ENCODE peak calls at places on chromosome 1, in six cellular contexts. C is ovary, H is K562, Q is Peyer's patch, V is thyroid gland, E is uterus. A is an unnamed sample.

GRCh38 chr1:9736241-9736640 is 84.7 kb downstream of the PIK3CD start:
- DNase-seq in Q (no peak), C (no peak), E (no peak), H (no peak), V (no peak), A (no peak)

GRCh38 chr1:22131875-22132486 is 10.9 kb downstream of the WNT4 start:
- DNase-seq in V (peak), C (peak), Q (peak), H (peak), E (no peak), A (peak)

GRCh38 chr1:205827623-205828022 is 14.6 kb upstream of the SLC41A1 start:
- DNase-seq in H (no peak), V (no peak), E (no peak), Q (no peak), C (no peak), A (no peak)

GRCh38 chr1:236063919-236064673 is 794 bp downstream of the NID1 start:
- DNase-seq in V (peak), C (peak), Q (peak), H (no peak), E (peak), A (no peak)

GRCh38 chr1:65197636-65198035 is 49.6 kb downstream of the AK4 start:
- DNase-seq in H (no peak), C (no peak), E (no peak), V (no peak), Q (no peak), A (no peak)

GRCh38 chr1:212606734-212607205 is 1.8 kb upstream of the ATF3 start:
- DNase-seq in V (peak), H (peak), Q (peak), E (peak), C (peak), A (peak)

GRCh38 chr1:52190500-52191252 is 48.8 kb downstream of the ZFYVE9 start:
- DNase-seq in H (no peak), E (no peak), Q (no peak), C (no peak), V (no peak), A (no peak)

GRCh38 chr1:178101654-178102053 is 7.8 kb downstream of the RASAL2 start:
- DNase-seq in Q (no peak), H (no peak), C (no peak), V (no peak), E (no peak), A (no peak)

GRCh38 chr1:228007801-228008341 is 1.1 kb downstream of the WNT3A start:
- DNase-seq in Q (peak), C (no peak), E (peak), V (no peak), H (no peak), A (no peak)

GRCh38 chr1:37549341-37549740 is 4.8 kb downstream of the SNIP1 start:
- DNase-seq in C (no peak), E (no peak), H (no peak), Q (no peak), V (no peak), A (no peak)

GRCh38 chr1:63817152-63817667 is 43.4 kb downstream of the ROR1 start:
- DNase-seq in V (no peak), Q (no peak), H (no peak), C (no peak), E (no peak), A (no peak)

GRCh38 chr1:199808110-199808870 is 219.2 kb upstream of the NR5A2 start:
- DNase-seq in V (no peak), Q (no peak), C (no peak), H (no peak), E (no peak), A (no peak)

DNA sequence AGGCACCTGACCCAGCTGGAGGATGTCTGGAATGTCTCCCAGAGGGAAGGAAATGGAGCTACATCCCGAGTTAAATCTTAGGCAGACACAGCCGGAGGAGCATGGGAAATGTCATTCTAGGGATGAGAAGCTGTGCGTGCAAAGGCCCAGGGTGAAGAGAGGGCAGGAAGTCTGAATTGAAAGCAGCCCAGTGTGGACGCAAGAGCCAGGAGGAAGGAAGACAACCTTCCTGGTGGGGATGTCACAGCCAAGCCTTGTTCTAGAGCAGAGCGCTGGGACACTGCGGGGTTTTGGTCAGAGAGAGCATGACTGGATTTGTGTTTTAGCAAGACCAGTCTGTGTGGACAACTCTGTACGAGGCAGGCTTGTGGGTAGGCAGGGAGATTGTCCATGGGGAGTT is 11.6 kb downstream of the SLC5A9 start:
- DNase-seq in C (no peak), V (no peak), Q (no peak), E (no peak), H (no peak), A (no peak)
- TF ChIP-seq POLR2A in C (no peak), V (no peak), Q (no peak), E (no peak), H (no peak), A (no peak)

DNA sequence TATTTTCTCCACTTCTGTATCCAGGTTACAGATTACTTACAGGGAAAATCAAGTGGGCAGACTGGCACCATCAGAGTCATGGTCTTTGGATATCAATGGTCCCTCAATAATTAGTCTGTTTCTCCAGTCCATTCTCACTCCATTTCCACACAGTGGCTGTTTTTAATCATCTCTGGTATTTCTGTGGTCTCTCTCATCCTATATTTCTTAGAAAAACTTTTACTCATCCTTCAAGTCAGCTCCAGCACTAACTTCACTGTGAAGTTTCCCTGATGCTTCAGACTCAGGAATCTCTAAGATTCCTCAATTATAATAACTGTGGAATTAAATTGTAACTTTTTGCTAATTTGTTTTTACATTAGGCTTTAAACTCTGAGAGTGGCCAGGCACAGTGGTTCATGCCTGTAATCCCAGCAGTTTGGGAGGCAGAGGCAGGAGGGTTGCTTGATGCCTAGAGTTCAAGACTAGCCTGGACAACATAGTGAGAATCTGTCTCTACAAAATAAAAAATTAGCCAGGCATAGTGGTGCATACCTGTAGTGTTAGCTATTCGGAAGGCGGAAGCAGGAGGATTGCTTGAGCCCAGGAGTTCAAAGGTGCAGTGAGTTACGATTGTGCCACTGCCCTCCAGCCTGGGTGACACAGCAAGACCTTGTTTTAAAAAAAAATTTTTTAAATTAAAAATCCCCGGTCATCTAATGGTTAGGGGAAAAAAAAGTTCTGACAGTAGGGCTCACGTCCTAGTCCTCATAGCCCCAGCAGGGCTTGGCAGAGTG is 10.6 kb downstream of the CD160 start:
- DNase-seq in C (no peak), H (no peak), E (no peak), Q (no peak), V (no peak), A (no peak)
- TF ChIP-seq POLR2A in C (no peak), H (no peak), E (no peak), Q (no peak), V (no peak), A (no peak)

GRCh38 chr1:213987876-213988638 is at the start of gene PROX1:
- DNase-seq in H (peak), V (peak), C (peak), E (peak), Q (peak), A (peak)
- TF ChIP-seq POLR2A in H (no peak), V (peak), C (peak), E (peak), Q (peak), A (no peak)

GRCh38 chr1:17516303-17517214 is 22.9 kb upstream of the ARHGEF10L start:
- DNase-seq in C (no peak), V (peak), H (no peak), Q (peak), E (no peak), A (no peak)
- TF ChIP-seq POLR2A in C (no peak), V (no peak), H (no peak), Q (peak), E (no peak), A (no peak)

GRCh38 chr1:241551759-241552638 is 19.8 kb downstream of the KMO start:
- DNase-seq in H (peak), C (no peak), Q (no peak), V (no peak), E (peak), A (no peak)
- TF ChIP-seq POLR2A in H (peak), C (no peak), Q (no peak), V (no peak), E (no peak), A (no peak)

GRCh38 chr1:35079003-35079930 is at the start of gene ZMYM1:
- DNase-seq in V (peak), H (peak), Q (peak), E (peak), C (peak), A (peak)
- TF ChIP-seq POLR2A in V (no peak), H (peak), Q (peak), E (peak), C (peak), A (peak)

DNA sequence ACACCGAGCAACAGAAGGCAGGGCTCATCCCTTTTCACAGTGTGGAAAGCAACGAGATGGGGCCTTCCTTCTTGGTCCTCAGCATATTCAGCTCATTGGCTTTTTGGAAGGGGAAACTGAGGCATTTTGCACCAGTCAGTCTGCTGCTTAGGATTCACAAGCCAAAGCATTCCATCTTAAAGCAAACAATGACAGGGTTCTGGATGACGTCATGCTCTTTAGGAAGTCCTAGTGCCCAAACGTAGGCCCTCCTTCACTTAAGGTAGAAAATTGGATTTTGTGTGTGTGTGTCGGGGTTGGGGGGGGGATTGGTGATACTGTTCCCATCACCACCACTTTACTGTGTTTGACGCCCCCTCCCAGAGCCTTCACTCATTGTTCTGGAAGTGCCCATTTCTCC is 101.6 kb downstream of the SELENOF start:
- DNase-seq in V (no peak), Q (no peak), E (no peak), H (no peak), C (no peak), A (no peak)
- TF ChIP-seq POLR2A in V (no peak), Q (no peak), E (no peak), H (no peak), C (no peak), A (no peak)

GRCh38 chr1:229408458-229409037 is 25.3 kb downstream of the ACTA1 start:
- DNase-seq in E (no peak), C (no peak), Q (no peak), V (no peak), H (no peak), A (no peak)
- TF ChIP-seq POLR2A in E (no peak), C (no peak), Q (no peak), V (no peak), H (no peak), A (no peak)